ENCODE peak calls at places on chromosomes 11 and 22, in five cellular contexts. One of them, this sample, is unnamed.

GRCh38 chr11:100404907-100405306 is 282.2 kb upstream of the ARHGAP42 start:
- DNase-seq in GM03348: no peak
- DNase-seq in gastrocnemius medialis: no peak
- DNase-seq in HT-29: no peak
- DNase-seq in activated naive CD4-positive, alpha-beta T cell: no peak
- DNase-seq in this sample: no peak

GRCh38 chr11:56197367-56197766 is 20.9 kb downstream of the OR5J2 start:
- DNase-seq in gastrocnemius medialis: no peak
- DNase-seq in activated naive CD4-positive, alpha-beta T cell: no peak
- DNase-seq in GM03348: no peak
- DNase-seq in HT-29: no peak
- DNase-seq in this sample: no peak

GRCh38 chr11:33959855-33960400 is 68.1 kb upstream of the LMO2 start:
- DNase-seq in GM03348: no peak
- DNase-seq in HT-29: no peak
- DNase-seq in gastrocnemius medialis: no peak
- DNase-seq in activated naive CD4-positive, alpha-beta T cell: no peak
- DNase-seq in this sample: no peak

GRCh38 chr11:120563698-120564572 is 52.4 kb downstream of the GRIK4 start:
- DNase-seq in HT-29: no peak
- DNase-seq in activated naive CD4-positive, alpha-beta T cell: no peak
- DNase-seq in GM03348: no peak
- DNase-seq in gastrocnemius medialis: no peak
- DNase-seq in this sample: no peak

GRCh38 chr11:46392421-46393230 is 1.1 kb upstream of the CHRM4 start:
- DNase-seq in HT-29: peak
- DNase-seq in GM03348: peak
- DNase-seq in activated naive CD4-positive, alpha-beta T cell: peak
- DNase-seq in gastrocnemius medialis: peak
- DNase-seq in this sample: peak

GRCh38 chr11:86606849-86607481 is 65.5 kb downstream of the ME3 start:
- DNase-seq in gastrocnemius medialis: no peak
- DNase-seq in GM03348: no peak
- DNase-seq in activated naive CD4-positive, alpha-beta T cell: no peak
- DNase-seq in HT-29: peak
- DNase-seq in this sample: no peak

GRCh38 chr11:73838443-73839122 is 38.1 kb downstream of the COA4 start:
- DNase-seq in gastrocnemius medialis: no peak
- DNase-seq in HT-29: no peak
- DNase-seq in GM03348: peak
- DNase-seq in activated naive CD4-positive, alpha-beta T cell: no peak
- DNase-seq in this sample: peak

GRCh38 chr22:31577711-31578110 is 81.4 kb downstream of the SFI1 start:
- DNase-seq in HT-29: no peak
- DNase-seq in gastrocnemius medialis: no peak
- DNase-seq in GM03348: no peak
- DNase-seq in activated naive CD4-positive, alpha-beta T cell: no peak
- DNase-seq in this sample: no peak

GRCh38 chr22:49963647-49964026 is 3.1 kb downstream of the PIM3 start:
- DNase-seq in activated naive CD4-positive, alpha-beta T cell: no peak
- DNase-seq in HT-29: no peak
- DNase-seq in GM03348: no peak
- DNase-seq in gastrocnemius medialis: peak
- DNase-seq in this sample: no peak

GRCh38 chr22:38313384-38313955 is 3.8 kb downstream of the CSNK1E start:
- DNase-seq in HT-29: no peak
- DNase-seq in activated naive CD4-positive, alpha-beta T cell: no peak
- DNase-seq in GM03348: peak
- DNase-seq in gastrocnemius medialis: peak
- DNase-seq in this sample: no peak

GRCh38 chr11:62988281-62988680 is 3.5 kb upstream of the SLC22A6 start:
- DNase-seq in GM03348: no peak
- DNase-seq in gastrocnemius medialis: no peak
- DNase-seq in activated naive CD4-positive, alpha-beta T cell: no peak
- DNase-seq in HT-29: no peak
- DNase-seq in this sample: no peak

GRCh38 chr22:41479671-41480396 is 10.9 kb downstream of the ACO2 start:
- DNase-seq in gastrocnemius medialis: peak
- DNase-seq in HT-29: no peak
- DNase-seq in activated naive CD4-positive, alpha-beta T cell: no peak
- DNase-seq in GM03348: peak
- DNase-seq in this sample: no peak

This sample was measured in SW480.